ENCODE peak calls at places on chromosomes 7 and 10, in nine cellular contexts. F is trophoblast cell, G is mammary epithelial cell, X is lower lobe of right lung, H is tibial artery, R is aorta, B is NT2/D1, A is BE2C, Z is H9. N is an unnamed sample.

GRCh38 chr7:73669316-73669715 is 1.7 kb downstream of the VPS37D start:
- DNase-seq in X (no peak), Z (no peak), F (no peak), B (no peak), H (no peak), R (no peak), A (no peak), G (no peak), N (no peak)

GRCh38 chr10:125710267-125710563 is 9.3 kb upstream of the EDRF1 start:
- DNase-seq in A (no peak), G (no peak), F (peak; percentile 8), Z (no peak), H (no peak), X (no peak), B (no peak), R (no peak), N (no peak)

GRCh38 chr10:6407034-6407721 is 172.9 kb downstream of the PRKCQ start:
- DNase-seq in Z (peak; percentile 16), B (no peak), G (no peak), X (no peak), H (no peak), A (no peak), F (no peak), R (no peak), N (no peak)

GRCh38 chr10:68562666-68563522 is 2.8 kb downstream of the TET1 start:
- DNase-seq in X (no peak), R (no peak), G (no peak), H (no peak), A (peak; percentile 33), F (peak; percentile 19), Z (peak; percentile 70), B (no peak), N (no peak)

GRCh38 chr10:27258492-27258837 is 17.9 kb upstream of the ACBD5 start:
- DNase-seq in H (no peak), B (no peak), G (no peak), A (no peak), Z (no peak), R (no peak), X (no peak), F (no peak), N (no peak)

GRCh38 chr7:102239206-102239820 is 47.4 kb upstream of the SH2B2 start:
- DNase-seq in G (no peak), R (no peak), X (no peak), Z (no peak), B (no peak), A (no peak), H (no peak), F (no peak), N (no peak)

GRCh38 chr10:113292086-113292485 is 260.8 kb upstream of the HABP2 start:
- DNase-seq in H (no peak), F (no peak), A (no peak), X (no peak), B (no peak), R (no peak), G (no peak), Z (no peak), N (no peak)

GRCh38 chr10:101130984-101131961 is at the start of gene TLX1:
- DNase-seq in X (no peak), H (no peak), A (peak; percentile 76), Z (peak; percentile 83), R (peak; percentile 78), G (no peak), F (no peak), B (no peak), N (no peak)

GRCh38 chr7:2497065-2497464 is 20.9 kb upstream of the GRIFIN start:
- DNase-seq in F (no peak), R (no peak), A (no peak), X (no peak), H (no peak), B (no peak), Z (no peak), G (no peak), N (no peak)

GRCh38 chr7:2498708-2499107 is 20.9 kb upstream of the LFNG start:
- DNase-seq in A (no peak), Z (no peak), H (no peak), F (no peak), X (no peak), G (no peak), B (no peak), R (no peak), N (no peak)

GRCh38 chr7:2496375-2496774 is 20.2 kb upstream of the GRIFIN start:
- DNase-seq in X (no peak), B (no peak), A (no peak), G (no peak), H (no peak), F (no peak), R (no peak), Z (no peak), N (peak; percentile 43)

GRCh38 chr7:2499181-2499580 is 20.4 kb upstream of the LFNG start:
- DNase-seq in R (no peak), X (no peak), B (no peak), G (no peak), F (no peak), A (no peak), H (no peak), Z (no peak), N (no peak)

DNA sequence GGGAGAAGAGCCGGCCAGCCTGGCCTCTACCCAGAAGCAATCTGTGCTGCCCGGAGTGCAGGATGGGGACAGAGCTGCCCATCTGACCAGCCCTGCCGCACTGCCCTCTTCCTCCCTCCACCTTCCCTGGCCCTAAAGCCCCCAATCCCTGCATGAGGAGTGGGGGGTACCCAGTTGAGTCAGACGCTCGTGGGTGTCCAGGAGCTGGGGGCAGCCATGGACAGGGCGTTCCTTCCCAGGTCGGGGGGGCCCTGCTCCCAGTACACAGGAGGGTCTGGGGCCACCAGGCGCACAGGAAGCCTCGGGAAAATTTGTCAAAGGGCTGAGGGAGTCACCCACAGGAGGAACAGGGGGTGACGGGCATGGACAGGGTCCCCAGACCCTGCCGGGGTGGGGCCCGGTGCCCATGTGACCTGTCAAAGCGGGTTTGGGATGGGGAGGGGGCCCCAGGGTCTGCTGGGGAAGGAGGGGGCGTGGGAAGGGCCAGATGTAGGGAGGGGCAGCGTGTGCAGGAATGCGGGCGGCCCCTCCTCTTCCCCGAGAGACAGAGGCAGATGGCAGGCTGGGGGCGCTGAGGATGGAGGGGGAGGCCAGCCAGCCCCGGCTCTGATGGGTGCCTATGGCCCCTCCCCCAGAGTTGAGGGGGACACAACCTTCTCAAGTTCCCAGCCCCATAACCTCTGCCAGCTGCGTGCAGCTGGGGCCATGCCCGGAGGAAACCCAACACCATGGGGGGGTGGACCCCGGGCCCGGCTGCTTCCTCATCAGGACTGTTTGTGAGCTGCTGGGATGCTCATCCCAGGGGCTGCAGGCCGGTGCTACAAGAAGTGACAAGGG is 21.5 kb upstream of the GRIFIN start:
- DNase-seq in R (no peak), G (no peak), Z (no peak), X (no peak), A (no peak), H (no peak), F (no peak), B (no peak), N (no peak)
- H3K4me1 ChIP-seq in R (no peaks in the 10 kb centered on the region), G (no peaks in the 10 kb centered on the region), Z (no peaks in the 10 kb centered on the region), X (peaks cover 20% of the 10 kb centered on the region), A (peaks cover 20% of the 10 kb centered on the region), H (peaks cover 4% of the 10 kb centered on the region), F (no peaks in the 10 kb centered on the region), B (peaks cover 49% of the 10 kb centered on the region), N (no peaks in the 10 kb centered on the region)

GRCh38 chr10:129942391-129942790 is 21.7 kb downstream of the EBF3 start:
- DNase-seq in A (no peak), B (no peak), R (peak; percentile 67), Z (no peak), H (no peak), F (no peak), G (no peak), X (no peak), N (no peak)
- H3K4me1 ChIP-seq in A (peaks cover 28% of the 10 kb centered on the region), B (peaks cover 2% of the 10 kb centered on the region), R (no peaks in the 10 kb centered on the region), Z (no peaks in the 10 kb centered on the region), H (no peaks in the 10 kb centered on the region), F (no peaks in the 10 kb centered on the region), G (no peaks in the 10 kb centered on the region), X (no peaks in the 10 kb centered on the region), N (no peaks in the 10 kb centered on the region)

GRCh38 chr10:30438016-30438850 is 4.2 kb downstream of the MAP3K8 start:
- DNase-seq in X (no peak), H (no peak), F (peak; percentile 45), G (no peak), B (no peak), R (no peak), A (no peak), Z (no peak), N (no peak)

GRCh38 chr10:30443049-30443448 is 9.1 kb downstream of the MAP3K8 start:
- DNase-seq in H (no peak), R (no peak), G (no peak), X (no peak), B (no peak), A (no peak), F (no peak), Z (no peak), N (no peak)

GRCh38 chr10:30439931-30440330 is 5.9 kb downstream of the MAP3K8 start:
- DNase-seq in G (no peak), H (no peak), Z (no peak), F (peak; percentile 95), X (no peak), B (no peak), R (no peak), A (no peak), N (no peak)

GRCh38 chr10:30445716-30446115 is 11.7 kb downstream of the MAP3K8 start:
- DNase-seq in R (no peak), Z (no peak), X (no peak), B (no peak), A (no peak), G (peak; percentile 40), F (no peak), H (no peak), N (no peak)

GRCh38 chr10:30441974-30442606 is 8.1 kb downstream of the MAP3K8 start:
- DNase-seq in G (no peak), A (no peak), H (no peak), B (no peak), R (no peak), F (no peak), X (no peak), Z (no peak), N (no peak)
- H3K4me1 ChIP-seq in G (peaks cover 15% of the 10 kb centered on the region), A (no peaks in the 10 kb centered on the region), H (peaks cover 86% of the 10 kb centered on the region), B (peaks cover 2% of the 10 kb centered on the region), R (peaks cover 15% of the 10 kb centered on the region), F (peaks cover 5% of the 10 kb centered on the region), X (peaks cover 93% of the 10 kb centered on the region), Z (peaks cover 8% of the 10 kb centered on the region), N (peaks cover 26% of the 10 kb centered on the region)

GRCh38 chr7:150828384-150828783 is 23.9 kb upstream of the AOC1 start:
- DNase-seq in A (no peak), B (no peak), Z (no peak), X (no peak), F (peak; percentile 56), H (no peak), G (no peak), R (no peak), N (no peak)

GRCh38 chr7:150831851-150832250 is 20.5 kb upstream of the AOC1 start:
- DNase-seq in H (no peak), A (no peak), B (no peak), G (no peak), R (no peak), X (no peak), Z (no peak), F (peak; percentile 74), N (no peak)

GRCh38 chr7:150830957-150831356 is 21.4 kb upstream of the AOC1 start:
- DNase-seq in R (no peak), X (no peak), B (no peak), A (no peak), H (no peak), Z (no peak), F (peak; percentile 76), G (no peak), N (peak; percentile 81)

GRCh38 chr7:150826061-150826849 is 25.7 kb downstream of the TMEM176A start:
- DNase-seq in R (no peak), H (no peak), G (no peak), Z (no peak), A (no peak), X (no peak), B (no peak), F (peak; percentile 96), N (no peak)

DNA sequence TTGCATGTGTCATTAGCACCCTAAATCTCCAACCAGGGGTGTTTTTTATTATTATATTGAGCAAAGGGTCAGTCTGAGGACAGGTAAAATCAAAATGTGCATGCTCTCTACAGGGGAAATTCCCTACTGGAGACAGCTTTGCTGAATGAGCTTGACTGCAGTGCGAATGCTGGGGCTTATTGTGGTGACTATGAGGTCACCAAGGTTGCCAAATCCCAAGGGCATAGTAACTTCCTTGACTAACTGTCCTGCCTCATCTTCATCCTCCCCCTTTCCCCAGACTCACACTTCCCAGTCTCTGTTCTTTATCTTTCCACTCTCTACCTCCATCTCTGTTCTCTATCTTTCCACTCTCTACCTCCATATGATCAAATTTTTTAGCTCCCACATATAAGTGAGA is 22.9 kb upstream of the AOC1 start:
- DNase-seq in R (no peak), Z (no peak), A (no peak), G (no peak), B (no peak), H (no peak), X (no peak), F (peak; percentile 66), N (no peak)
- H3K4me1 ChIP-seq in R (no peaks in the 10 kb centered on the region), Z (no peaks in the 10 kb centered on the region), A (no peaks in the 10 kb centered on the region), G (no peaks in the 10 kb centered on the region), B (no peaks in the 10 kb centered on the region), H (no peaks in the 10 kb centered on the region), X (no peaks in the 10 kb centered on the region), F (no peaks in the 10 kb centered on the region), N (peaks cover 6% of the 10 kb centered on the region)